ENCODE peak calls at places on chromosome 16, in eight cellular contexts. O is EH; P is Daoy; H is T-cell; S is SK-N-SH; I is KG1; J is stimulated activated CD8-positive, alpha-beta memory T cell treated with anti-CD3 and anti-CD28 coated beads, Interleukin-7, amount 100 ng/mL, for 1 hour; T is stimulated activated naive CD4-positive, alpha-beta T cell. N is an unnamed sample.

GRCh38 chr16:8588703-8589292 is 1.5 kb downstream of the TMEM114 start:
- DNase-seq in O (no peak), P (no peak), H (no peak), S (peak; percentile 48), I (no peak), J (no peak), T (no peak), N (no peak)

GRCh38 chr16:6377956-6378355 is 954.7 kb upstream of the RBFOX1 start:
- DNase-seq in O (no peak), P (no peak), H (no peak), S (no peak), I (no peak), J (no peak), T (no peak), N (no peak)

GRCh38 chr16:2529961-2530628 is 1.1 kb downstream of the CEMP1 start:
- DNase-seq in O (no peak), P (no peak), H (no peak), S (peak; percentile 13), I (no peak), J (no peak), T (no peak), N (no peak)

GRCh38 chr16:64910351-64910750 is 211.5 kb downstream of the CDH11 start:
- DNase-seq in O (peak; percentile 94), P (peak; percentile 88), H (no peak), S (no peak), I (no peak), J (no peak), T (no peak), N (peak; percentile 56)

GRCh38 chr16:85901760-85902365 is 2.9 kb downstream of the IRF8 start:
- DNase-seq in O (no peak), P (no peak), H (no peak), S (no peak), I (no peak), J (no peak), T (no peak), N (no peak)

GRCh38 chr16:9363520-9363919 is 272.1 kb downstream of the HAPSTR1 start:
- DNase-seq in O (no peak), P (no peak), H (no peak), S (no peak), I (no peak), J (no peak), T (no peak), N (no peak)

GRCh38 chr16:48231675-48232214 is 12.4 kb upstream of the LONP2 start:
- DNase-seq in O (peak; percentile 38), P (peak; percentile 27), H (no peak), S (peak; percentile 45), I (peak; percentile 8), J (no peak), T (no peak), N (peak; percentile 43)

GRCh38 chr16:56353054-56353921 is 72.1 kb downstream of the AMFR start:
- DNase-seq in O (no peak), P (no peak), H (no peak), S (no peak), I (no peak), J (no peak), T (no peak), N (no peak)

GRCh38 chr16:51408357-51408756 is 257.3 kb upstream of the SALL1 start:
- DNase-seq in O (peak; percentile 37), P (no peak), H (no peak), S (no peak), I (no peak), J (no peak), T (no peak), N (peak; percentile 48)

N was measured in amniotic epithelial cell.